ENCODE peak calls at places on chromosomes 7 and 10, in four cellular contexts. H is MM.1S, Z is H1, R is IMR-90. B is an unnamed sample.

GRCh38 chr10:64288404-64288803 is 767.2 kb downstream of the REEP3 start:
- DNase-seq in H (no peak), Z (no peak), R (no peak), B (no peak)

GRCh38 chr10:119502214-119502613 is 40.3 kb downstream of the RGS10 start:
- DNase-seq in Z (no peak), R (no peak), H (no peak), B (no peak)

GRCh38 chr10:32376027-32376426 is 29.1 kb upstream of the EPC1 start:
- DNase-seq in R (no peak), Z (no peak), H (no peak), B (no peak)

GRCh38 chr10:77710759-77711682 is 73.4 kb upstream of the KCNMA1 start:
- DNase-seq in Z (peak), R (peak), H (peak), B (no peak)

GRCh38 chr10:11336703-11337102 is 274.7 kb downstream of the USP6NL start:
- DNase-seq in R (no peak), Z (no peak), H (no peak), B (no peak)

GRCh38 chr7:142557971-142558582 is 191.2 kb upstream of the PRSS1 start:
- DNase-seq in Z (peak), H (peak), R (peak), B (peak)

GRCh38 chr10:113820507-113820906 is 33.4 kb downstream of the DCLRE1A start:
- DNase-seq in H (no peak), R (no peak), Z (no peak), B (no peak)

GRCh38 chr7:16205481-16205880 is 215.9 kb downstream of the CRPPA start:
- DNase-seq in R (no peak), H (no peak), Z (no peak), B (no peak)

GRCh38 chr10:101120884-101121660 is 10.0 kb upstream of the TLX1 start:
- DNase-seq in H (peak), R (no peak), Z (no peak), B (no peak)

GRCh38 chr10:66782144-66782543 is 143.7 kb upstream of the LRRTM3 start:
- DNase-seq in H (no peak), R (no peak), Z (no peak), B (no peak)

GRCh38 chr7:109793-110556 is 82.4 kb upstream of the FAM20C start:
- DNase-seq in Z (no peak), R (no peak), H (no peak), B (no peak)

GRCh38 chr10:111037868-111038267 is 39.0 kb upstream of the ADRA2A start:
- DNase-seq in Z (no peak), H (no peak), R (no peak), B (no peak)

GRCh38 chr7:132709971-132710567 is 133.8 kb upstream of the PLXNA4 start:
- DNase-seq in H (no peak), R (peak), Z (no peak), B (no peak)

GRCh38 chr7:5526190-5527037 is 102.8 kb upstream of the TNRC18 start:
- DNase-seq in R (peak), H (peak), Z (no peak), B (no peak)

GRCh38 chr7:41702635-41703371 is at the start of gene INHBA:
- DNase-seq in Z (no peak), H (no peak), R (peak), B (peak)

GRCh38 chr7:139748373-139748765 is 29.4 kb downstream of the HIPK2 start:
- DNase-seq in H (no peak), R (no peak), Z (no peak), B (no peak)

GRCh38 chr10:104580321-104580720 is 60.8 kb upstream of the SORCS3 start:
- DNase-seq in Z (no peak), H (no peak), R (peak), B (no peak)

GRCh38 chr10:72328045-72328828 is 26.5 kb downstream of the DNAJB12 start:
- DNase-seq in H (no peak), R (peak), Z (no peak), B (no peak)

GRCh38 chr10:97121084-97121483 is 64.7 kb downstream of the SLIT1 start:
- DNase-seq in Z (no peak), H (no peak), R (no peak), B (no peak)

GRCh38 chr7:7595451-7595850 is 28.8 kb downstream of the MIOS start:
- DNase-seq in R (peak), H (peak), Z (no peak), B (no peak)

GRCh38 chr10:102773986-102774385 is 30.2 kb downstream of the WBP1L start:
- DNase-seq in R (peak), H (no peak), Z (no peak), B (no peak)

GRCh38 chr7:47587389-47587788 is 5.5 kb upstream of the TNS3 start:
- DNase-seq in H (no peak), R (no peak), Z (no peak), B (no peak)

GRCh38 chr10:90326498-90327267 is 531.2 kb downstream of the HTR7 start:
- DNase-seq in R (peak), H (no peak), Z (no peak), B (no peak)

GRCh38 chr10:91032614-91033248 is 111.8 kb upstream of the ANKRD1 start:
- DNase-seq in Z (no peak), H (no peak), R (peak), B (no peak)

GRCh38 chr7:82443044-82443800 is at the start of gene CACNA2D1:
- DNase-seq in H (peak), Z (no peak), R (no peak), B (no peak)
- H3K9ac ChIP-seq in H (peak), Z (peak), R (peak), B (peak)

GRCh38 chr7:134701272-134701671 is 54.6 kb downstream of the BPGM start:
- DNase-seq in R (peak), Z (no peak), H (peak), B (no peak)
- TF ChIP-seq CTCF in R (peak), Z (peak), H (peak), B (peak)

GRCh38 chr7:151244156-151244870 is 4.2 kb downstream of the SMARCD3 start:
- DNase-seq in Z (no peak), R (peak), H (peak), B (no peak)

GRCh38 chr7:151242181-151243044 is 6.1 kb downstream of the SMARCD3 start:
- DNase-seq in R (no peak), H (no peak), Z (no peak), B (no peak)

GRCh38 chr7:151243045-151243349 is 5.5 kb downstream of the SMARCD3 start:
- DNase-seq in R (no peak), Z (no peak), H (no peak), B (no peak)

GRCh38 chr7:151244871-151245346 is 3.6 kb downstream of the SMARCD3 start:
- DNase-seq in Z (no peak), H (no peak), R (no peak), B (no peak)

DNA sequence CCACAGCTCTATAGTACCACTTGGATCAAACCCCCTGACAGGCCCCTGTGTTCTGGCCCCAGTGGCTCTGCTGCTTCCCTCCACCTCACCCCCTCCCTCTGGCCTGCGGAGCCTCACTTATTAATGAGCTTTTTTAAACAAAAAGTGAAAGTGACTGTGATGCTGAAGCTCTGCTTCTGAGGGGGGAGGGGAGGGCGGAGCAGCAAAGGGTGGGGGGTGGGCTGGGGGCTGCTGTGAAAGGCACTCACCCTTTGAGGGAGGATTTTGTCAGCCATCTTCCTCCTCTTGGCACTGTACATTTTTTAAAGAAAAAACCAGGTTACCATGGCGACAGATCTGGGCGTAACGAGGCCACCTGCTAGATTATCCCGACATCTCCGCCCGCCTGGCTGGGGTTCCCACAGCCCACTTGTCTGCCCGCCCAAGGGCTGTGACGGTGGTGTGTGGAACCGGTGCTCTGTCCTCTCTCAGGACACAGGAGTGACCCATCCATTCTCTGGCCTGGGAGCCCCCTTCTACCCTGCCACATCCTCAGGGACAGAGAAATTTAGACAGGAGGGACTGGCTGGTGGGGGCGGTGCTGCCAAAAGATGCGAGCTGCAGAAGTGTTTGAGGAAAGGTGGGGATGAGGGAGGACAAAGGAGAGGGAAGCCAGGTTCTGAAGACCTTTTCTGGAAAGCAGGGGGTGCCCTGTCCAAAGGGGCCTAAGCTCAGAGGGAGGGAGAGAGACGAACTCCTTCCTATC is 4.9 kb downstream of the SMARCD3 start:
- DNase-seq in H (peak), R (no peak), Z (no peak), B (no peak)
- H3K9ac ChIP-seq in H (no peak), R (no peak), Z (no peak), B (no peak)

GRCh38 chr10:99694171-99694570 is 34.9 kb downstream of the ENTPD7 start:
- DNase-seq in Z (no peak), R (peak), H (no peak), B (no peak)

GRCh38 chr10:99700649-99701048 is 31.3 kb downstream of the COX15 start:
- DNase-seq in Z (no peak), R (no peak), H (no peak), B (no peak)

GRCh38 chr10:99695761-99696160 is 36.2 kb downstream of the COX15 start:
- DNase-seq in H (no peak), R (peak), Z (no peak), B (no peak)

GRCh38 chr10:99698504-99699080 is 33.3 kb downstream of the COX15 start:
- DNase-seq in R (no peak), Z (no peak), H (no peak), B (no peak)
- TF ChIP-seq CTCF in R (no peak), Z (no peak), H (no peak), B (no peak)

GRCh38 chr7:99943641-99944507 is 14.5 kb upstream of the GJC3 start:
- DNase-seq in H (peak), R (no peak), Z (peak), B (no peak)
- H3K9ac ChIP-seq in H (no peak), R (no peak), Z (peak), B (no peak)

DNA sequence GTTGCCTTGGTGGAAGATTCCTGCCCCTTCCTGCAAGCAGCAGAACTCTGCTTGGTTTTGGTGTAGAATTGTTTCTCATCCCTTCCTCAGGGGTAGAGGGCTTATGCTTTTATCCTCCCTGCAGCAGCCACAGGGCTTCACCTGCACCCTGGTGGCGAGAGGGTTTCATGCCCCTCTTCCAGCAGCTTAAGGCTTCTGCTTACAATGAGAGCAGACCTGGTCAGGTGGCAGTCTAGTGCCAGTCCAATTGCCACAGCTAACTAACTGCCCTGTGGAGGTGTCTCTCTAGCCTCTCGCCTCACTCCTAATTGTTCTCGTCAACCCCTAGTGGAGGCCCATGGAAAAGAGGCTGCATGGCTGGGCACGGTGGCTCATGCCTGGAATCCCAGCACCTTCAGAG is 19.3 kb downstream of the ACBD7 start:
- DNase-seq in R (no peak), H (no peak), Z (no peak), B (no peak)
- TF ChIP-seq CTCF in R (no peak), H (no peak), Z (peak), B (no peak)

GRCh38 chr10:80187465-80188409 is 17.6 kb downstream of the ANXA11 start:
- DNase-seq in H (peak), Z (no peak), R (no peak), B (no peak)
- H3K9ac ChIP-seq in H (peak), Z (no peak), R (no peak), B (no peak)

GRCh38 chr7:43583424-43584199 is 704 bp downstream of the STK17A start:
- DNase-seq in R (peak), H (peak), Z (no peak), B (no peak)
- TF ChIP-seq CTCF in R (no peak), H (no peak), Z (no peak), B (peak)

GRCh38 chr10:47314416-47314970 is 7.8 kb upstream of the GDF2 start:
- DNase-seq in R (no peak), H (no peak), Z (no peak), B (no peak)

GRCh38 chr10:47312663-47312995 is 9.6 kb upstream of the GDF2 start:
- DNase-seq in R (no peak), H (no peak), Z (no peak), B (no peak)

GRCh38 chr10:47311193-47311899 is 10.9 kb upstream of the GDF2 start:
- DNase-seq in R (no peak), Z (no peak), H (no peak), B (no peak)

GRCh38 chr10:47310090-47310505 is 10.1 kb downstream of the GDF10 start:
- DNase-seq in Z (no peak), H (no peak), R (no peak), B (no peak)

GRCh38 chr10:47311900-47312662 is 10.2 kb upstream of the GDF2 start:
- DNase-seq in Z (peak), H (peak), R (peak), B (no peak)
- H3K9ac ChIP-seq in Z (no peak), H (no peak), R (no peak), B (no peak)

GRCh38 chr7:85851571-85852193 is 664.8 kb upstream of the SEMA3D start:
- DNase-seq in H (peak), Z (no peak), R (peak), B (no peak)
- TF ChIP-seq CTCF in H (peak), Z (peak), R (peak), B (no peak)

B was measured in keratinocyte.